ENCODE peak calls at places on chromosome 22, in four cellular contexts. F, A, Y and V are unnamed samples.

GRCh38 chr22:47354668-47355387 is 592.4 kb downstream of the TBC1D22A start:
- DNase-seq in A (no peak), F (no peak), Y (no peak), V (peak; percentile 8)

GRCh38 chr22:37443977-37444376 is 16.7 kb upstream of the ELFN2 start:
- DNase-seq in A (no peak), Y (no peak), F (no peak), V (no peak)

GRCh38 chr22:19870153-19871022 is 15.7 kb upstream of the GNB1L start:
- DNase-seq in F (no peak), A (no peak), Y (no peak), V (no peak)

GRCh38 chr22:17130199-17130598 is 9.0 kb upstream of the TMEM121B start:
- DNase-seq in Y (peak; percentile 90), F (no peak), A (no peak), V (no peak)

GRCh38 chr22:30212996-30213441 is 33.5 kb downstream of the LIF start:
- DNase-seq in A (no peak), F (no peak), Y (no peak), V (no peak)

GRCh38 chr22:21626073-21626734 is 3.6 kb downstream of the YDJC start:
- DNase-seq in A (no peak), Y (no peak), F (no peak), V (no peak)

GRCh38 chr22:28799834-28800307 is 498 bp downstream of the XBP1 start:
- DNase-seq in A (peak; percentile 73), F (no peak), Y (peak; percentile 59), V (peak; percentile 63)

GRCh38 chr22:39983346-39983745 is 11.4 kb upstream of the FAM83F start:
- DNase-seq in A (no peak), Y (no peak), F (no peak), V (no peak)

GRCh38 chr22:40678493-40679248 is 613 bp upstream of the MCHR1 start:
- DNase-seq in F (no peak), Y (no peak), A (no peak), V (no peak)

GRCh38 chr22:50177537-50178470 is 7.3 kb downstream of the PANX2 start:
- DNase-seq in Y (no peak), A (no peak), F (no peak), V (no peak)

GRCh38 chr22:24455751-24456426 is 28.5 kb downstream of the ADORA2A start:
- DNase-seq in F (no peak), A (no peak), Y (no peak), V (no peak)

GRCh38 chr22:37565830-37566229 is 5.5 kb downstream of the CDC42EP1 start:
- DNase-seq in A (no peak), Y (no peak), F (no peak), V (no peak)

GRCh38 chr22:31343235-31344191 is 2.6 kb downstream of the PATZ1 start:
- DNase-seq in Y (no peak), F (no peak), A (peak; percentile 69), V (peak; percentile 81)

GRCh38 chr22:29081499-29082236 is 8.8 kb downstream of the KREMEN1 start:
- DNase-seq in A (no peak), F (no peak), Y (no peak), V (no peak)

GRCh38 chr22:41573677-41574264 is 13.0 kb downstream of the CSDC2 start:
- DNase-seq in F (no peak), A (no peak), Y (no peak), V (no peak)

GRCh38 chr22:42439821-42440674 is 7.8 kb upstream of the NFAM1 start:
- DNase-seq in F (no peak), Y (peak; percentile 18), A (no peak), V (no peak)

GRCh38 chr22:26681395-26681821 is 24.0 kb downstream of the MIAT start:
- DNase-seq in Y (peak; percentile 56), A (peak; percentile 79), F (no peak), V (no peak)

GRCh38 chr22:49366437-49366836 is 461.2 kb downstream of the BRD1 start:
- DNase-seq in Y (no peak), A (no peak), F (no peak), V (no peak)

GRCh38 chr22:31378123-31378522 is 21.3 kb upstream of the DRG1 start:
- DNase-seq in Y (no peak), A (no peak), F (no peak), V (no peak)

GRCh38 chr22:37259540-37260029 is 15.5 kb upstream of the RAC2 start:
- DNase-seq in F (no peak), Y (peak; percentile 75), A (peak; percentile 68), V (no peak)

GRCh38 chr22:28198692-28199091 is 279.6 kb upstream of the PITPNB start:
- DNase-seq in F (no peak), Y (no peak), A (no peak), V (no peak)